ENCODE peak calls at places on chromosome 3, in nine cellular contexts. H is spleen, P is BJ, L is IMR-90, G is SJSA1, A is lower lobe of right lung, W is HCT116, K is K562, D is H1. Q is an unnamed sample. For H3K36me3 and H3K27me3, the result is how much of the 10 kb centered on the place peaks cover.

GRCh38 chr3:100057716-100058575 is 56.4 kb downstream of the FILIP1L start:
- DNase-seq in A (no peak), P (no peak), K (no peak), G (no peak), D (no peak), L (no peak), H (no peak), W (no peak), Q (peak)

GRCh38 chr3:123602325-123602724 is 17.5 kb upstream of the HACD2 start:
- DNase-seq in L (peak), H (no peak), P (peak), A (no peak), K (no peak), W (peak), D (no peak), G (peak), Q (peak)

GRCh38 chr3:46878796-46879436 is 1.4 kb downstream of the PTH1R start:
- DNase-seq in G (no peak), P (no peak), A (no peak), L (no peak), W (no peak), H (no peak), D (no peak), K (no peak), Q (no peak)

GRCh38 chr3:20352547-20353164 is 166.7 kb upstream of the SGO1 start:
- DNase-seq in K (no peak), H (no peak), G (no peak), D (no peak), P (no peak), A (no peak), L (no peak), W (no peak), Q (peak)

GRCh38 chr3:172257638-172258400 is 190.4 kb downstream of the GHSR start:
- DNase-seq in P (no peak), W (no peak), A (no peak), L (peak), G (no peak), K (no peak), H (no peak), D (no peak), Q (no peak)

GRCh38 chr3:101853971-101854370 is 4.7 kb downstream of the NFKBIZ start:
- DNase-seq in G (no peak), L (no peak), A (no peak), W (no peak), H (no peak), D (no peak), P (no peak), K (no peak), Q (no peak)

GRCh38 chr3:72847282-72847681 is 963 bp downstream of the SHQ1 start:
- DNase-seq in W (no peak), D (no peak), A (no peak), P (no peak), L (no peak), G (no peak), K (no peak), H (no peak), Q (no peak)

GRCh38 chr3:189071452-189071851 is 100.3 kb upstream of the TPRG1 start:
- DNase-seq in K (no peak), A (no peak), D (no peak), W (no peak), P (no peak), G (no peak), H (no peak), L (no peak), Q (peak)

GRCh38 chr3:104349836-104350235 is 1016.9 kb upstream of the ALCAM start:
- DNase-seq in W (no peak), L (no peak), G (no peak), H (no peak), K (no peak), P (peak), A (no peak), D (no peak), Q (no peak)

GRCh38 chr3:126321490-126321889 is 35.7 kb downstream of the KLF15 start:
- DNase-seq in P (no peak), D (no peak), W (no peak), H (peak), L (no peak), K (no peak), G (no peak), A (no peak), Q (no peak)

GRCh38 chr3:126319701-126320295 is 37.4 kb downstream of the KLF15 start:
- DNase-seq in A (no peak), K (no peak), H (peak), G (no peak), D (no peak), L (no peak), P (no peak), W (no peak), Q (no peak)

GRCh38 chr3:126317029-126317996 is 39.9 kb downstream of the KLF15 start:
- DNase-seq in K (no peak), H (peak), D (no peak), L (no peak), P (no peak), A (no peak), G (no peak), W (no peak), Q (no peak)

GRCh38 chr3:126322181-126322967 is 34.8 kb downstream of the KLF15 start:
- DNase-seq in W (no peak), K (no peak), G (no peak), H (peak), P (no peak), A (peak), L (no peak), D (no peak), Q (no peak)

DNA sequence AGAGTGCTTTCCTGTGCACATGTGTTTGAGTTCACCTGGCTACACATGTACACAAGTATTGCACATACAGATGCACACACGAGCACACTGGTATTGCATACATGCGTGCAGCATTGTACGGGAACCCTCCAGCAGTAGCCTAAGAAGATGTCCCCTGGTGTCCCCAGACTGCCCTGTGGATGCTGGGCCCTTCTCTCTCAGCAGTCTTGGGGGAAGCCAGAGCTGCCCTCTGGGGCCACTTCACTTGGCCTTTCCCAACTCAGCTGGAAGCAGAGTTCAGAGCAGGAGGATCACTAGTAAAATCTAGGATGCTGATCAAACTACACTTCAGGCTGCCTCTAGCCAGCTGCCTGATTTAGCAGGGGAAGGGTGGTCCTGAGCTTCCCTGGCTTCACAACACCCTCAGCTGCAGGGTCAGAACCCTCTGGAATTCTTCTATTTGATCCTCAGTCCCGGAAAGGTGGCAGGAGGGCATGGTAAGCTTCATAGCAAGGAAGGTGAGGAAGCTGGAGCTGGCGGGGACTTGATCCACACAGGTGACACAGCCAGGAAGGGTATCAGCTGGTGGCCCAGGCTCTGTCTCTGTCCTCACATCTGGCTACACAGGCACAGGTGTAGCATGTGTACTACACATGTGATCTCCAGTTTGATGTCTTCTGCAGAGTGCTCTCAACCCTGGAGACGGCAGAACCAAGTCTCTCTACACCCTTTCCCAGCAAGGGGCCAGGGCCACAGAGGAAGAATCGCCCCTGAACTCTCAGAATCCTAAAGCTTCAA is 36.5 kb downstream of the KLF15 start:
- DNase-seq in A (no peak), K (no peak), W (no peak), P (no peak), L (no peak), D (no peak), G (no peak), H (peak), Q (no peak)
- H3K4me3 ChIP-seq in A (no peak), K (no peak), W (no peak), P (no peak), L (no peak), D (no peak), G (no peak), H (no peak), Q (no peak)

GRCh38 chr3:183500981-183501704 is 54.4 kb downstream of the KLHL6 start:
- DNase-seq in K (no peak), D (no peak), L (no peak), P (no peak), H (no peak), G (no peak), W (no peak), A (no peak), Q (no peak)

GRCh38 chr3:183498634-183499033 is 56.9 kb downstream of the KLHL6 start:
- DNase-seq in P (no peak), D (no peak), K (no peak), A (no peak), H (no peak), G (no peak), W (no peak), L (no peak), Q (no peak)

GRCh38 chr3:183502237-183502636 is 53.3 kb downstream of the KLHL6 start:
- DNase-seq in P (no peak), W (no peak), L (no peak), A (no peak), K (no peak), H (no peak), G (no peak), D (no peak), Q (no peak)

GRCh38 chr3:183502782-183503181 is 52.7 kb downstream of the KLHL6 start:
- DNase-seq in K (no peak), P (no peak), D (no peak), L (no peak), H (no peak), W (no peak), G (no peak), A (no peak), Q (no peak)

DNA sequence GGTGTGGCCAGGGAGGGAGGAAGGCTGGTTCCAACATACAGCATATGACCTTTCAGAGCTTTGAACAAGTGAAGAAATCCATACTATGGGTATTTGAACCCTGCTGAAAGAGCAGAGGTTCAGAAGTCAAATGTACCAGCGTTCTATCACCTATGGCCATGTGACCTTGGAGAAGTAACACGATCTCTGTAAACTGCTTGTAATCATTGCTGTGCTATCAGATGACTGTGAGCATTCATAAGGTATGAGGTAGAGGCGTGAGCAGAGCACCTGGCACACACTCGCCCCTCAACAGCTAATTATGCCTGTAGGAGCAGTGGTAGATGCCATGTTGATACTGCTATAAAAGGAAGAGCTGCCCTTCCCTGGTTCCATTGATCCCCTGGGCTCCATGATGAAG is 55.2 kb downstream of the KLHL6 start:
- DNase-seq in K (no peak), L (no peak), A (no peak), H (no peak), P (no peak), D (no peak), G (no peak), W (no peak), Q (peak)
- H3K36me3 ChIP-seq in K (under half), L (under half), A (under half), H (under half), P (under half), D (under half), G (under half), W (under half), Q (under half)

GRCh38 chr3:186365202-186365974 is 3.4 kb upstream of the DGKG start:
- DNase-seq in G (no peak), D (no peak), H (no peak), A (no peak), P (no peak), L (peak), K (no peak), W (no peak), Q (no peak)
- H3K27me3 ChIP-seq in G (under half), D (under half), H (under half), A (under half), P (under half), L (half or more), K (under half), W (half or more), Q (under half)

GRCh38 chr3:84961492-84962255 is 2.9 kb downstream of the CADM2 start:
- DNase-seq in L (no peak), A (no peak), H (no peak), D (no peak), G (no peak), W (no peak), K (no peak), P (no peak), Q (no peak)

GRCh38 chr3:84962460-84962859 is 3.7 kb downstream of the CADM2 start:
- DNase-seq in L (no peak), H (no peak), A (no peak), K (no peak), G (no peak), D (no peak), P (no peak), W (no peak), Q (no peak)

GRCh38 chr3:84960581-84960980 is 1.8 kb downstream of the CADM2 start:
- DNase-seq in P (no peak), W (no peak), G (no peak), H (no peak), A (no peak), K (no peak), D (no peak), L (no peak), Q (no peak)

GRCh38 chr3:84959470-84960380 is 936 bp downstream of the CADM2 start:
- DNase-seq in L (no peak), W (no peak), H (peak), G (no peak), P (no peak), A (no peak), D (peak), K (no peak), Q (no peak)

DNA sequence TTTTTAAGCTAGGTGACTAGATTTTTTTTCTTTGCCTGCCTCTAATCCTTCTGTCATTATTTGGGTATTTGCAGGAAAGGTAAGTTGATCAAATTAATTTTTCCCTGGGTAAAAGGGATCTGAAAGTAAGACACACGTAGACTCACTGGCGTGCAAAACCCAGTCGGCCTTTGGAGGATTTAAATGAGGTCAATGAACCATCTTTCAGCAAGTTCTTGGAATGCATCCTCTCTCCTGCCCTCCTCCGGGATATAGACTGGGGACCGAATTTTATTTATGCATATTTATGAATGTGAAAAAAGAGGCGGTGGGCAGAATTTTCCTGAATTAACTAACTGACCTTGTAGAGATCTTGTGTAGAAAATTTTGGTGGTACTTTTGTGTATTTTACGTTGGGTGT is 2.2 kb downstream of the CADM2 start:
- DNase-seq in G (no peak), A (no peak), L (no peak), K (no peak), H (no peak), D (no peak), P (no peak), W (no peak), Q (no peak)
- H3K4me3 ChIP-seq in G (no peak), A (no peak), L (no peak), K (no peak), H (no peak), D (peak), P (no peak), W (no peak), Q (no peak)

DNA sequence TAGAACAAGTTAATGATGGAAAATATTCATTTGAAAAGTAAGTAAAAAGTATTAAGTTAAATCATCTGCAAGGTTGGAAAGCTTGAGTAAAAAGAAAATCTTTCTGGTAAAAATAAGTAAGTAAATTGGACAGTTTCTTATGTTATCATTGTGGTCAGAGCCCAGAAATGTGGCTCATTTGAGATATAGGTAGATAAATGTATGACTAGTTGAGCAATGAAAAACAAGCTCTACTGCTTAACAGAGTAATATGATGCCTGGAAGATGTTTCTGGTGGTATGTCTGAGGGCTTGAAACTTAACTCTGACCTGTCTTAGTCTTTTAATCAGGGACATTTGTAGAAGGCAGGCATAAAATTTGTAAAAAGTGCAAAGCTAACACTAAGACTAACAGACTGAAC is 444.0 kb downstream of the MFSD1 start:
- DNase-seq in D (no peak), P (no peak), K (no peak), G (no peak), H (no peak), W (no peak), L (no peak), A (no peak), Q (no peak)
- H3K36me3 ChIP-seq in D (under half), P (under half), K (under half), G (under half), H (under half), W (under half), L (under half), A (under half), Q (under half)

GRCh38 chr3:184228376-184229137 is 828 bp upstream of the VWA5B2 start:
- DNase-seq in A (no peak), D (no peak), P (no peak), G (no peak), L (no peak), K (no peak), W (no peak), H (no peak), Q (no peak)

GRCh38 chr3:184229424-184230080 is at the start of gene VWA5B2:
- DNase-seq in A (peak), G (peak), D (no peak), L (peak), H (peak), W (peak), P (no peak), K (peak), Q (peak)

GRCh38 chr3:184230081-184230602 is 757 bp downstream of the VWA5B2 start:
- DNase-seq in D (no peak), L (no peak), W (no peak), A (no peak), G (no peak), H (no peak), K (peak), P (no peak), Q (no peak)

GRCh38 chr3:184231671-184232070 is 2.3 kb downstream of the VWA5B2 start:
- DNase-seq in L (no peak), W (no peak), G (no peak), H (no peak), K (no peak), A (no peak), D (no peak), P (no peak), Q (no peak)

GRCh38 chr3:184230603-184231528 is 1.5 kb downstream of the VWA5B2 start:
- DNase-seq in D (no peak), K (no peak), H (no peak), P (no peak), G (no peak), L (no peak), A (no peak), W (no peak), Q (peak)
- H3K27me3 ChIP-seq in D (under half), K (under half), H (half or more), P (under half), G (under half), L (half or more), A (half or more), W (under half), Q (under half)

DNA sequence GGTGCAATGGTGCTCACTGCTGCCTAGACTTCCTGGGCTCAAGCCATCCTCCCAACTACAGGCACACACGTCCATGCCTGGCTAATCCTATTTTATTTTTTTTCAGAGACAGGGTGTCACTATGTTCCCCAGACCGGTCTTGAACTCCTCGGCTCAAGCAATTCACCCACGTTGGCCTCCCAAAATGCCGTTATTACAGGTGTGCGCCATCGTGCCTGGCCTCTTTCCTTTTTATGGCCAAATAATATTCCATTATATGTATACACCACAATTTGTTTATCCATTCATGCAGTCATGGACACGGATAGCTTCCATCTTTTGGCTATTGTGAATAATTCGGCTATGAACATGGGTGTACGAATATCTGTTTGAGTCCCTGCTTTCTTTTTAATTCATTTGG is 962 bp upstream of the NEK4 start:
- DNase-seq in P (no peak), D (no peak), K (no peak), H (no peak), L (no peak), G (no peak), A (no peak), W (no peak), Q (no peak)
- H3K4me3 ChIP-seq in P (no peak), D (no peak), K (no peak), H (no peak), L (no peak), G (no peak), A (peak), W (peak), Q (no peak)

GRCh38 chr3:57896691-57897090 is 111.5 kb upstream of the FLNB start:
- DNase-seq in A (no peak), K (no peak), W (no peak), G (no peak), L (no peak), P (no peak), H (no peak), D (no peak), Q (no peak)

GRCh38 chr3:57893156-57893555 is 115.1 kb upstream of the FLNB start:
- DNase-seq in P (no peak), H (no peak), L (no peak), D (no peak), A (no peak), W (no peak), G (no peak), K (no peak), Q (no peak)

GRCh38 chr3:57892423-57892822 is 115.8 kb upstream of the FLNB start:
- DNase-seq in D (no peak), A (no peak), P (no peak), H (no peak), G (no peak), K (no peak), L (peak), W (no peak), Q (peak)

GRCh38 chr3:57893668-57894067 is 114.6 kb upstream of the FLNB start:
- DNase-seq in K (no peak), H (no peak), L (no peak), D (no peak), W (no peak), A (no peak), G (no peak), P (no peak), Q (no peak)

DNA sequence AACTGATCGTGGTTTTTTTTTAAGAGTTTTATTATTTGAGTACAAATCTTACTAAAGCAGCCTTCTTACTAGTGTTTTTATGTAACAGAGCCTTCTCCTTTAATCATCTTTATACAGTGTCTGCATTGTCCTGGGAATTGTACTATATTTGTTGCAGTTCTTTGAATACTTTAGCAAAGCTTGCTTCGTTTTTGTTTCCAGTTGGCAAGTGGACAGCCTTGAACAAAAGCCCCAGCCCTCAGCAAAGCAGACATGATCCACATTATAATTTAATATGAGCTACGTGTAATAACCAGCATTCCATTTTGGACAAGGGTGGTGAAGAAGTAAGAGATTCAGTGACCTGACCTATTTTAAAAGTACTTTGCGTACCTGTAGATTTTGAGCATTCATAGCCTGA is 112.2 kb upstream of the FLNB start:
- DNase-seq in W (no peak), G (no peak), L (no peak), A (no peak), P (no peak), H (no peak), D (no peak), K (no peak), Q (no peak)
- H3K36me3 ChIP-seq in W (under half), G (under half), L (under half), A (under half), P (under half), H (under half), D (under half), K (under half), Q (under half)

Q was measured in bronchial epithelial cell.